ENCODE peak calls at places on chromosome 4, in four cellular contexts. H is HepG2, F is choroid plexus epithelial cell, D is epithelial cell of esophagus. M is an unnamed sample.

GRCh38 chr4:5651089-5651488 is 57.3 kb downstream of the EVC2 start:
- DNase-seq in H (no peak), F (no peak), D (no peak), M (no peak)

GRCh38 chr4:66564901-66565648 is 894.8 kb upstream of the EPHA5 start:
- DNase-seq in H (no peak), F (peak; percentile 82), D (peak; percentile 22), M (no peak)

GRCh38 chr4:110484767-110485166 is 8.8 kb downstream of the ENPEP start:
- DNase-seq in H (no peak), F (peak; percentile 74), D (peak; percentile 74), M (peak; percentile 94)

GRCh38 chr4:78845469-78845868 is 69.3 kb downstream of the BMP2K start:
- DNase-seq in H (no peak), F (peak; percentile 32), D (no peak), M (peak; percentile 12)

GRCh38 chr4:41430796-41431195 is 107.2 kb upstream of the LIMCH1 start:
- DNase-seq in H (no peak), F (no peak), D (no peak), M (no peak)

GRCh38 chr4:126898815-126899214 is 733.9 kb upstream of the INTU start:
- DNase-seq in H (no peak), F (no peak), D (no peak), M (no peak)

GRCh38 chr4:680931-681645 is 6.7 kb downstream of the MYL5 start:
- DNase-seq in H (no peak), F (peak; percentile 44), D (peak; percentile 28), M (peak; percentile 37)

GRCh38 chr4:6383019-6383404 is 89.4 kb downstream of the PPP2R2C start:
- DNase-seq in H (no peak), F (no peak), D (no peak), M (no peak)

GRCh38 chr4:10281996-10282395 is 165.4 kb upstream of the WDR1 start:
- DNase-seq in H (no peak), F (peak; percentile 5), D (peak; percentile 35), M (no peak)

GRCh38 chr4:76570141-76570989 is 135.3 kb downstream of the SHROOM3 start:
- DNase-seq in H (peak; percentile 90), F (peak; percentile 76), D (peak; percentile 77), M (peak; percentile 63)

GRCh38 chr4:103012085-103012484 is 7.4 kb downstream of the SLC9B1 start:
- DNase-seq in H (no peak), F (peak; percentile 94), D (peak; percentile 72), M (peak; percentile 72)

GRCh38 chr4:5222951-5223350 is 171.7 kb downstream of the STK32B start:
- DNase-seq in H (no peak), F (no peak), D (no peak), M (no peak)

GRCh38 chr4:128275351-128275750 is 12.3 kb downstream of the PGRMC2 start:
- DNase-seq in H (no peak), F (peak; percentile 29), D (peak; percentile 38), M (peak; percentile 51)

GRCh38 chr4:166435449-166435848 is 562.4 kb downstream of the TLL1 start:
- DNase-seq in H (no peak), F (peak; percentile 59), D (peak; percentile 83), M (peak; percentile 69)

GRCh38 chr4:2482693-2483092 is 13.8 kb downstream of the RNF4 start:
- DNase-seq in H (peak; percentile 26), F (peak; percentile 83), D (no peak), M (peak; percentile 76)

GRCh38 chr4:27819261-27819660 is 958.6 kb downstream of the STIM2 start:
- DNase-seq in H (no peak), F (no peak), D (no peak), M (peak; percentile 4)

GRCh38 chr4:2075171-2075986 is 16.3 kb downstream of the NAT8L start:
- DNase-seq in H (no peak), F (no peak), D (no peak), M (no peak)

GRCh38 chr4:121168865-121169281 is 4.8 kb upstream of the TNIP3 start:
- DNase-seq in H (no peak), F (no peak), D (no peak), M (no peak)

GRCh38 chr4:121168446-121168845 is 4.3 kb upstream of the TNIP3 start:
- DNase-seq in H (no peak), F (no peak), D (no peak), M (no peak)

GRCh38 chr4:121164291-121164690 is at the start of gene TNIP3:
- DNase-seq in H (no peak), F (peak; percentile 52), D (peak; percentile 94), M (peak; percentile 36)

DNA sequence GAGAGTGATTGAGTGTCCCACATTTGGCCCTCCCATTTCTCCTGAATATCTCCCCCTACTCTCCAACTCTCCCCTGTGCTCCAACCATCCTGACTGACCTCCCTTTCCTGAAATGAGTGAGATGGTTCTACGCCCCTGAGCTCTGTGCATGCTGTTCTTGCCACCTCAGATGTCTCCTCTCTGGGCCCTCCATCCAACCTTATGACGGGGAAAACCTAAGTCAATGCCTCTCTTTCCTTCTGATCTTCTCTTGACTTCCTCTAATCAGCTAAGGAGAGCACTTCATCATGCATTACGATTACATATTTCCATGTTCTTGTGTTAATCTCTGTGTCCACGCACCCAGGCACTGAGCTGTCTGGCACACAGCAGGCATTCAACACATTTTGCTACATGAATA is 1.1 kb upstream of the TNIP3 start:
- DNase-seq in H (no peak), F (no peak), D (no peak), M (no peak)
- H3K4me3 ChIP-seq in H (no peak overlapping the region), F (no peak overlapping the region), D (no peak overlapping the region), M (no peak overlapping the region)

GRCh38 chr4:124710253-124710849 is 2.2 kb downstream of the ANKRD50 start:
- DNase-seq in H (no peak), F (peak; percentile 32), D (peak; percentile 13), M (no peak)

GRCh38 chr4:124713213-124713592 is 671 bp upstream of the ANKRD50 start:
- DNase-seq in H (peak; percentile 80), F (peak; percentile 85), D (peak; percentile 59), M (peak; percentile 81)

GRCh38 chr4:124710911-124711310 is 1.6 kb downstream of the ANKRD50 start:
- DNase-seq in H (no peak), F (peak; percentile 28), D (no peak), M (no peak)

GRCh38 chr4:124712417-124713212 is at the start of gene ANKRD50:
- DNase-seq in H (peak; percentile 74), F (peak; percentile 97), D (peak; percentile 91), M (peak; percentile 92)

DNA sequence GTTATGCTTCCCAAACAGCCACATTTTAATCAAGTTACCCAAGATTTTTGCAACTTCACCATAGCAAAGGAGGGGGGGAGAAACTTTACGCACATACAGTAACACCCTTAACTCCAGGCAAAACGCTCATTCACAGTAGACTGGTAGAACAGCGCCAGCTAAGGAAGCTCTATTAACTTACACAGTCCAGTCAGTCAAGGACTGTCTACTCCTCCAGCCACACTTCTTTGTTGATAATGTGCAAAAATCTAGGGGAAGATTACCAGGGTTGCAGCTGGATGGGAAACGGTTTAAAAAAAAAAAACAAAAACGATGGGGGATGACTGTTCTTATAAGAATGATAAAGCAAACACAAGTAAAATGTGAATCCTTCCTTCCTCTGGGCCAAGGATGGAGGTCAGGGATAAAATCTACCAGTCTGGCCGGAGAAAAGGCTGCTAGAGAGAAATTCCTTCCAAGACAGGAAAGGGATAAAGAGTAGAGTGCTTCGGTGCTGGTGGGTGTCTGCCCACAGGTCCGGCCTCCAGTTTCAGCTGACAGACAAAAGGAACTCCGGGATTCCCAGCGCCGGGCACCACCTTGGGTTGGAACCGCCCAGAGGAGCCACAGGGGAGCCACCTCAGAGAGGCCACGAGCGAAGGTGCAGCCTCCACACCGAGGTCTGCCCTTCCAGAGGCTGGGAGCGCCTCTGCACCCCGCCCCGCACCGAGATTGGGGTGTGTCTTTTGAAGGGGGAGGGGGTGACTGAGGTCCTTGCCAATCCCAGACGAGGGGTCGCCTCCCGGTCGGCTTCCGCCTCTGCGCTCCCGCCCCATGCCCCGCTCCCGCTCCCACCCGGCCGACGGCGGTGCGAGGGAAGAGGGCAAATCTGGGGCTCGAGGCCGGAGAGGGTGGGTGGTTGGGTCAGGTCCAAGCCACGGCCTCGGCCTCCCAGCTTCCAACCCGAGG is 789 bp downstream of the ANKRD50 start:
- DNase-seq in H (peak; percentile 41), F (peak; percentile 90), D (peak; percentile 75), M (peak; percentile 79)
- TF ChIP-seq CTCF in H (peak; percentile 45), F (peak; percentile 56), D (peak; percentile 43), M (peak; percentile 38)

GRCh38 chr4:186069734-186070133 is 778 bp downstream of the TLR3 start:
- DNase-seq in H (no peak), F (no peak), D (no peak), M (no peak)
- H3K4me3 ChIP-seq in H (no peak overlapping the region), F (peak overlapping the region; percentile 65), D (peak overlapping the region; percentile 50), M (peak overlapping the region; percentile 0)

DNA sequence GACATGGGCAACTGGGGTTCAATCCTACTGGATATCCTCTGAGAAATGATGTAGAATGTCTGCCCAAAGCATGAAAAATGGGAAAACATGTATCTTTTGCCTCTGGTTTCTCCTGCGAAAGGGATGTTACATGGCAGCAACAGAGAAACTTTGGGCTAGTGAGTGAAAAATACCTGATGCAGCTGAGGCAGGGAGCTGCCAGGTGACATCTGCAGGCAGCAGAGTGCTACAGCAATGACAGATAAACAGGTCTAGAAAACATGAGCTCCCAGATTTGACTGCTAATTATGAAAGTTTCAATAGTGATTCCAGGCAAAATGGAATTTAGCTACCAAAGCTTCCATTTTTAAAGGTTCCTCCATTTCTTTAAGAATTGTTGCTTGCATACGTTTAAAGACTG is 4.8 kb upstream of the CXCL1 start:
- DNase-seq in H (peak; percentile 11), F (peak; percentile 68), D (peak; percentile 64), M (no peak)
- TF ChIP-seq CTCF in H (peak; percentile 43), F (peak; percentile 74), D (peak; percentile 88), M (peak; percentile 30)

GRCh38 chr4:176383273-176384077 is 63.7 kb downstream of the SPCS3 start:
- DNase-seq in H (no peak), F (peak; percentile 32), D (no peak), M (peak; percentile 60)
- H3K4me3 ChIP-seq in H (no peak overlapping the region), F (no peak overlapping the region), D (no peak overlapping the region), M (no peak overlapping the region)